ENCODE peak calls at places on chromosomes 6 and 20, in nine cellular contexts. One of them, this sample, is unnamed.

GRCh38 chr20:50242863-50243609 is 52.4 kb downstream of the CEBPB start:
- DNase-seq in A549: no peak
- DNase-seq in psoas muscle: peak
- DNase-seq in H9: no peak
- DNase-seq in IMR-90: no peak
- DNase-seq in uterus: no peak
- DNase-seq in fibroblast of lung: no peak
- DNase-seq in left ventricle myocardium inferior: no peak
- DNase-seq in BE2C: no peak
- DNase-seq in this sample: no peak

GRCh38 chr20:10412591-10413408 is 21.2 kb downstream of the MKKS start:
- DNase-seq in A549: peak
- DNase-seq in psoas muscle: no peak
- DNase-seq in H9: no peak
- DNase-seq in IMR-90: no peak
- DNase-seq in uterus: no peak
- DNase-seq in fibroblast of lung: peak
- DNase-seq in left ventricle myocardium inferior: no peak
- DNase-seq in BE2C: no peak
- DNase-seq in this sample: no peak

GRCh38 chr20:1204547-1204946 is 1.3 kb downstream of the C20orf202 start:
- DNase-seq in A549: no peak
- DNase-seq in psoas muscle: no peak
- DNase-seq in H9: no peak
- DNase-seq in IMR-90: no peak
- DNase-seq in uterus: no peak
- DNase-seq in fibroblast of lung: no peak
- DNase-seq in left ventricle myocardium inferior: peak
- DNase-seq in BE2C: no peak
- DNase-seq in this sample: no peak

GRCh38 chr6:34953084-34954025 is 64.3 kb downstream of the ANKS1A start:
- DNase-seq in A549: peak
- DNase-seq in psoas muscle: no peak
- DNase-seq in H9: no peak
- DNase-seq in IMR-90: peak
- DNase-seq in uterus: no peak
- DNase-seq in fibroblast of lung: peak
- DNase-seq in left ventricle myocardium inferior: no peak
- DNase-seq in BE2C: no peak
- DNase-seq in this sample: no peak

GRCh38 chr6:117986401-117986800 is 79.3 kb downstream of the SLC35F1 start:
- DNase-seq in A549: no peak
- DNase-seq in psoas muscle: no peak
- DNase-seq in H9: no peak
- DNase-seq in IMR-90: no peak
- DNase-seq in uterus: no peak
- DNase-seq in fibroblast of lung: no peak
- DNase-seq in left ventricle myocardium inferior: no peak
- DNase-seq in BE2C: peak
- DNase-seq in this sample: no peak

GRCh38 chr6:112221561-112221960 is 32.8 kb downstream of the LAMA4 start:
- DNase-seq in A549: no peak
- DNase-seq in psoas muscle: no peak
- DNase-seq in H9: no peak
- DNase-seq in IMR-90: no peak
- DNase-seq in uterus: no peak
- DNase-seq in fibroblast of lung: no peak
- DNase-seq in left ventricle myocardium inferior: no peak
- DNase-seq in BE2C: no peak
- DNase-seq in this sample: no peak

GRCh38 chr6:134689177-134689576 is 260.7 kb downstream of the ALDH8A1 start:
- DNase-seq in A549: no peak
- DNase-seq in psoas muscle: no peak
- DNase-seq in H9: no peak
- DNase-seq in IMR-90: no peak
- DNase-seq in uterus: no peak
- DNase-seq in fibroblast of lung: no peak
- DNase-seq in left ventricle myocardium inferior: peak
- DNase-seq in BE2C: peak
- DNase-seq in this sample: no peak

GRCh38 chr20:64233725-64234124 is 21.8 kb upstream of the PCMTD2 start:
- DNase-seq in A549: no peak
- DNase-seq in psoas muscle: peak
- DNase-seq in H9: no peak
- DNase-seq in IMR-90: no peak
- DNase-seq in uterus: no peak
- DNase-seq in fibroblast of lung: no peak
- DNase-seq in left ventricle myocardium inferior: peak
- DNase-seq in BE2C: no peak
- DNase-seq in this sample: no peak

GRCh38 chr6:26105842-26106241 is 18.6 kb downstream of the HFE start:
- DNase-seq in A549: no peak
- DNase-seq in psoas muscle: no peak
- DNase-seq in H9: no peak
- DNase-seq in IMR-90: peak
- DNase-seq in uterus: no peak
- DNase-seq in fibroblast of lung: no peak
- DNase-seq in left ventricle myocardium inferior: no peak
- DNase-seq in BE2C: no peak
- DNase-seq in this sample: no peak

GRCh38 chr6:123641497-123641896 is 4.7 kb upstream of the TRDN start:
- DNase-seq in A549: no peak
- DNase-seq in psoas muscle: no peak
- DNase-seq in H9: no peak
- DNase-seq in IMR-90: no peak
- DNase-seq in uterus: no peak
- DNase-seq in fibroblast of lung: no peak
- DNase-seq in left ventricle myocardium inferior: no peak
- DNase-seq in BE2C: no peak
- DNase-seq in this sample: no peak
- TF ChIP-seq CTCF in A549: no peak
- TF ChIP-seq CTCF in psoas muscle: no peak
- TF ChIP-seq CTCF in H9: no peak
- TF ChIP-seq CTCF in IMR-90: no peak
- TF ChIP-seq CTCF in uterus: no peak
- TF ChIP-seq CTCF in fibroblast of lung: no peak
- TF ChIP-seq CTCF in left ventricle myocardium inferior: no peak
- TF ChIP-seq CTCF in BE2C: no peak
- TF ChIP-seq CTCF in this sample: no peak

GRCh38 chr6:33609444-33610034 is 11.6 kb upstream of the ITPR3 start:
- DNase-seq in A549: no peak
- DNase-seq in psoas muscle: peak
- DNase-seq in H9: no peak
- DNase-seq in IMR-90: peak
- DNase-seq in uterus: peak
- DNase-seq in fibroblast of lung: peak
- DNase-seq in left ventricle myocardium inferior: peak
- DNase-seq in BE2C: no peak
- DNase-seq in this sample: no peak

GRCh38 chr6:33607126-33607783 is 13.9 kb upstream of the ITPR3 start:
- DNase-seq in A549: no peak
- DNase-seq in psoas muscle: no peak
- DNase-seq in H9: no peak
- DNase-seq in IMR-90: no peak
- DNase-seq in uterus: no peak
- DNase-seq in fibroblast of lung: no peak
- DNase-seq in left ventricle myocardium inferior: no peak
- DNase-seq in BE2C: no peak
- DNase-seq in this sample: no peak

GRCh38 chr6:33609019-33609418 is 12.1 kb upstream of the ITPR3 start:
- DNase-seq in A549: no peak
- DNase-seq in psoas muscle: no peak
- DNase-seq in H9: no peak
- DNase-seq in IMR-90: no peak
- DNase-seq in uterus: no peak
- DNase-seq in fibroblast of lung: no peak
- DNase-seq in left ventricle myocardium inferior: no peak
- DNase-seq in BE2C: no peak
- DNase-seq in this sample: no peak

GRCh38 chr6:33606642-33607041 is 14.5 kb upstream of the ITPR3 start:
- DNase-seq in A549: no peak
- DNase-seq in psoas muscle: no peak
- DNase-seq in H9: no peak
- DNase-seq in IMR-90: no peak
- DNase-seq in uterus: no peak
- DNase-seq in fibroblast of lung: no peak
- DNase-seq in left ventricle myocardium inferior: no peak
- DNase-seq in BE2C: no peak
- DNase-seq in this sample: no peak

DNA sequence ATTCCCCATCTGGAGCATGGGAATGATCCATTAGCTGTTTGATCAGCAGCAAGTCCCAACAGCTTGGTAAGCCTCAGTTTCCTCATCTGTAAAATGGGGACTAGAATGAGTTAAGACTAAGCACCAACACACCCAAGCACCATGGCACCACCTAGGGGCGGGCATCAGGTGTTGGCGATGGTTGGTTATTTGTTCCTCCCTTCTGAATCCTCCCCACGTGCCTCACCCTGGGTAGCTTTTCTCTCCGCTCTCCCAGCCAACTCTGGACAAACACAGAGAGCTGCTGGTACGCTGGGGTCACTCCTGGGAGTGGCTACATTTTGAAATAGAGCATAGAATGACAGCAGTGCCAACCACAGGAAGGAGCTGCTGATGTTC is 13.3 kb upstream of the ITPR3 start:
- DNase-seq in A549: peak
- DNase-seq in psoas muscle: no peak
- DNase-seq in H9: no peak
- DNase-seq in IMR-90: no peak
- DNase-seq in uterus: no peak
- DNase-seq in fibroblast of lung: no peak
- DNase-seq in left ventricle myocardium inferior: no peak
- DNase-seq in BE2C: no peak
- DNase-seq in this sample: no peak
- TF ChIP-seq CTCF in A549: peak
- TF ChIP-seq CTCF in psoas muscle: peak
- TF ChIP-seq CTCF in H9: peak
- TF ChIP-seq CTCF in IMR-90: peak
- TF ChIP-seq CTCF in uterus: no peak
- TF ChIP-seq CTCF in fibroblast of lung: no peak
- TF ChIP-seq CTCF in left ventricle myocardium inferior: peak
- TF ChIP-seq CTCF in BE2C: peak
- TF ChIP-seq CTCF in this sample: peak

GRCh38 chr6:142943746-142944125 is 1.2 kb downstream of the HIVEP2 start:
- DNase-seq in A549: no peak
- DNase-seq in psoas muscle: no peak
- DNase-seq in H9: no peak
- DNase-seq in IMR-90: peak
- DNase-seq in uterus: peak
- DNase-seq in fibroblast of lung: peak
- DNase-seq in left ventricle myocardium inferior: no peak
- DNase-seq in BE2C: no peak
- DNase-seq in this sample: peak
- TF ChIP-seq CTCF in A549: no peak
- TF ChIP-seq CTCF in psoas muscle: no peak
- TF ChIP-seq CTCF in H9: no peak
- TF ChIP-seq CTCF in IMR-90: no peak
- TF ChIP-seq CTCF in uterus: no peak
- TF ChIP-seq CTCF in fibroblast of lung: no peak
- TF ChIP-seq CTCF in left ventricle myocardium inferior: no peak
- TF ChIP-seq CTCF in BE2C: no peak
- TF ChIP-seq CTCF in this sample: no peak

GRCh38 chr6:1890071-1890470 is 280.4 kb downstream of the FOXC1 start:
- DNase-seq in A549: no peak
- DNase-seq in psoas muscle: no peak
- DNase-seq in H9: no peak
- DNase-seq in IMR-90: no peak
- DNase-seq in uterus: no peak
- DNase-seq in fibroblast of lung: no peak
- DNase-seq in left ventricle myocardium inferior: no peak
- DNase-seq in BE2C: no peak
- DNase-seq in this sample: no peak
- TF ChIP-seq CTCF in A549: no peak
- TF ChIP-seq CTCF in psoas muscle: no peak
- TF ChIP-seq CTCF in H9: no peak
- TF ChIP-seq CTCF in IMR-90: no peak
- TF ChIP-seq CTCF in uterus: no peak
- TF ChIP-seq CTCF in fibroblast of lung: no peak
- TF ChIP-seq CTCF in left ventricle myocardium inferior: no peak
- TF ChIP-seq CTCF in BE2C: no peak
- TF ChIP-seq CTCF in this sample: no peak

DNA sequence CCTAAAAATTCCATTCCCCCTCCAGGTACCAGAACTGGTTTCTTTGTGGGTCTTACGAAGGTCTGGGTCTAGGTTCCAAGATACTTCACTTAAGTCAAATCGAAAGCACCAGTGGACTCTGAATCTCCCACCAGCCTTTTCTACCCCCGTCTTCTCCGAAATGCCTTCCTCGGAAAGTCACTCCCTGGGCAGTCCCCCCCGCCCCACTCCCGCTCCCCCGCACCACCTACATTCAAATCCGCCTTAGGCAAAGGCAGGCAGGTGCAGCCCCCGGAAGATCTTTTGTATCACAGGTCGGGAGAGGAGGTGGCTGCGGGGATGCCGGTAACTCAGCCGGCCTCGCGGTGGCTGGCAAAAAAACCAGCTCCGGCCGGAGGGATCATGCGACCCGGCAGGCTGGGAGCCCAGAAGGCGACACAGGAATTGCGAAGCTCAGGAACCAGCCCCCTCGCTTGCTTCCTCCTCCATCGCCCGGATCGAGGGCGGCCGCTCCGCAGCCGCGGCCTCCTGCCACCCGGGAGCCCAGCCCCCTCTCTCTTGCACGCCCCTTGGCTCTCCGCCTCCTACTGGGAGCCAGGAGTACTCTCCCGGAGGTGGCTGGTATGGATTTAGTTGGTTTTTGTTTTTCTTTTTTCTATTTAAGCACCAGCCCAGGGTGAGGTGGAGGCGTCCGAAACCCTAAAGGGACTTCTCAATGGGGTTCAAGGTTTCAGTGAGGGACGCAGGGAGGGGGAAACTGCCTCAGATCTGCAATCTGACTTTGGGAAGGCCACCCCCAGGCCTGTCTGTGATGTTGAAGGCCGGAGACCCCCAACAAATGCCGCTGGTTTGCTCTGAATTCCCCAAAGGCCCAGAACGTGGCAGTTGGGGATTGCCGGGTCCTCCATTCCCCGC is at the start of gene BCL2L1:
- DNase-seq in A549: peak
- DNase-seq in psoas muscle: peak
- DNase-seq in H9: peak
- DNase-seq in IMR-90: peak
- DNase-seq in uterus: peak
- DNase-seq in fibroblast of lung: peak
- DNase-seq in left ventricle myocardium inferior: peak
- DNase-seq in BE2C: peak
- DNase-seq in this sample: no peak
- TF ChIP-seq CTCF in A549: peak
- TF ChIP-seq CTCF in psoas muscle: peak
- TF ChIP-seq CTCF in H9: peak
- TF ChIP-seq CTCF in IMR-90: peak
- TF ChIP-seq CTCF in uterus: peak
- TF ChIP-seq CTCF in fibroblast of lung: peak
- TF ChIP-seq CTCF in left ventricle myocardium inferior: peak
- TF ChIP-seq CTCF in BE2C: peak
- TF ChIP-seq CTCF in this sample: peak

This sample was measured in GM12864.